ENCODE peak calls at places on chromosomes 3 and 15, in five cellular contexts. D, N, U, S and R are unnamed samples.

GRCh38 chr3:139296141-139296718 is 47.6 kb upstream of the MRPS22 start:
- DNase-seq in D (no peak), N (no peak), U (no peak), S (no peak), R (no peak)

GRCh38 chr15:89728254-89728653 is 22.8 kb downstream of the MESP1 start:
- DNase-seq in D (no peak), N (peak), U (no peak), S (peak), R (no peak)

GRCh38 chr15:57708047-57708446 is 1.5 kb downstream of the POLR2M start:
- DNase-seq in D (no peak), N (peak), U (no peak), S (no peak), R (peak)

GRCh38 chr15:62809106-62809967 is 233.2 kb upstream of the TPM1 start:
- DNase-seq in D (no peak), N (peak), U (no peak), S (peak), R (peak)

GRCh38 chr3:4849136-4849535 is 130.1 kb upstream of the BHLHE40 start:
- DNase-seq in D (no peak), N (no peak), U (no peak), S (no peak), R (no peak)

GRCh38 chr3:129587061-129587460 is 19.4 kb downstream of the PLXND1 start:
- DNase-seq in D (peak), N (peak), U (no peak), S (no peak), R (no peak)

GRCh38 chr3:11717768-11718581 is 74.3 kb upstream of the VGLL4 start:
- DNase-seq in D (no peak), N (peak), U (no peak), S (peak), R (peak)

GRCh38 chr3:104909188-104909587 is 457.5 kb upstream of the ALCAM start:
- DNase-seq in D (no peak), N (peak), U (no peak), S (peak), R (peak)

GRCh38 chr15:101176625-101177024 is 75.2 kb downstream of the CHSY1 start:
- DNase-seq in D (no peak), N (peak), U (no peak), S (peak), R (peak)

GRCh38 chr15:100726070-100726420 is 123.7 kb downstream of the ASB7 start:
- DNase-seq in D (no peak), N (no peak), U (no peak), S (no peak), R (no peak)

GRCh38 chr3:129549006-129549800 is 6.2 kb downstream of the H1-8 start:
- DNase-seq in D (peak), N (peak), U (no peak), S (no peak), R (peak)

GRCh38 chr3:69739204-69740102 is at the start of gene MITF:
- DNase-seq in D (peak), N (peak), U (peak), S (peak), R (peak)

GRCh38 chr3:116815831-116816588 is 106.4 kb downstream of the TUSC7 start:
- DNase-seq in D (no peak), N (no peak), U (no peak), S (peak), R (no peak)

GRCh38 chr15:29924750-29925149 is 102.5 kb upstream of the TJP1 start:
- DNase-seq in D (no peak), N (peak), U (no peak), S (peak), R (no peak)

GRCh38 chr3:102444101-102444500 is 9.3 kb downstream of the ZPLD1 start:
- DNase-seq in D (no peak), N (peak), U (no peak), S (peak), R (no peak)

DNA sequence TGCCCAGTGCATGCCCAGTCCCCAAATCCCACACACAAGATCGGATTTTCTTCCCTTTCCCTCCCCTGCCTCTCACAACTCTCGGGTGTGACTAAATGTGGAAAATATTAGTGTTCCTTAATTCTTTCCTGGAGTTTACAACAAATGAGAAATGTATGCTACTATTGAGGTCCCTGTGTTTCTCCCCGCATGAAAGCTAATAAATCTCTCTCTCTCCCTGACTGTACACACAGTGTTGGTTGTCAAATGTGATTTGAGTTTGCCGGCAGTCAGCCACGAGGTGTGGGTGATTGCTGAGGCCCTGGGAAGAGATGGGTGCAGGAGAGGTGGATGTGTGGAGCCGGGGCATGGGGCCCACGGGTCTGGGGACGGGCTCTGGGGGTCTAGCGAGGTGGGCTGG is 161.4 kb upstream of the IQSEC1 start:
- DNase-seq in D (no peak), N (no peak), U (no peak), S (no peak), R (no peak)
- TF ChIP-seq CTCF in D (no peak), N (no peak), U (no peak), S (no peak), R (no peak)

GRCh38 chr15:43942157-43942556 is 115.4 kb downstream of the WDR76 start:
- DNase-seq in D (no peak), N (no peak), U (no peak), S (no peak), R (no peak)

GRCh38 chr15:43941555-43941954 is 114.8 kb downstream of the WDR76 start:
- DNase-seq in D (no peak), N (no peak), U (no peak), S (no peak), R (no peak)

GRCh38 chr15:43943511-43943910 is 116.7 kb downstream of the WDR76 start:
- DNase-seq in D (no peak), N (no peak), U (no peak), S (peak), R (no peak)

GRCh38 chr15:43941071-43941470 is 114.3 kb downstream of the WDR76 start:
- DNase-seq in D (no peak), N (no peak), U (no peak), S (no peak), R (no peak)

GRCh38 chr15:43939070-43939469 is 112.3 kb downstream of the WDR76 start:
- DNase-seq in D (no peak), N (peak), U (peak), S (peak), R (peak)
- TF ChIP-seq CTCF in D (no peak), N (peak), U (peak), S (peak), R (peak)

DNA sequence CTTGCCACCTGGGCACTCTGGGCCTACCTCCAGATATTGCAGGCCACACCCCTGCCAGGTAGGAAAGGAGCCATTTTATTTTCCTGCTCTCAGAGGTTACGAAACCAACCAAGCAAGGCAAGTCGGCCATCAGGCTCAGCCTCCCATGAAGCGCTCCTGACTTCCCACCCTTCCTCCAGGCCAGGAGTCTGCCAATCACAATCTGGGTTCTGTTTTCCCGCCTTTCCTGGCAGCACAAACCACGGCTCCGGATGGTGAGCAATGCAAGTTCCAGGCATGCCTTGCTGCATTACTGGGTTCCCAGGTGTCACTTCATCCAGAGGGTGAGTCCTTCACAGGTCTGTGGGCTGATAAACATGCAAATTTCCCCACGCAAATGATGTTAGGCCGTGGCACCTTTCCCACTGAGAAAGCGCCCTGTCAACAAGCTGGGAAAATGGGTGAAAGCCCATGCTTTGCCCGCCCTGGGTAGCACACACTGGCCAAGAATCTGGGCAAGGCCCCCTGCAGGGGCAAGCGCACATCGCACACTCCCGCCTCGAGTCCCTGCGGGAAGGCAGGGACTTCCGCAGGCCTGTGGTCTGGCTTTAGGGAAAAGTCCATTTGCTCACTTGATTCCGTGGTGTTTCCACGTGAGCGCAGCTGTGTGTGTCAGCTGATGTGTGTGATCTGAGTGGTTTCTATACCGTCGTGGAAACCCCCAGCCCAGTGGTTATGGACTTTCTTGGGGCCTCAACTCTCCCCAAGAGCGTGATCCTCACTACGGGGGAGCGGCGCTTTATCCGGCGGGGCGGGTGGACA is 61.6 kb upstream of the RYK start:
- DNase-seq in D (peak), N (peak), U (peak), S (peak), R (peak)
- TF ChIP-seq CTCF in D (peak), N (peak), U (peak), S (peak), R (peak)

GRCh38 chr3:194718069-194718468 is 32.4 kb downstream of the FAM43A start:
- DNase-seq in D (no peak), N (no peak), U (no peak), S (no peak), R (no peak)
- TF ChIP-seq CTCF in D (no peak), N (no peak), U (no peak), S (no peak), R (no peak)

DNA sequence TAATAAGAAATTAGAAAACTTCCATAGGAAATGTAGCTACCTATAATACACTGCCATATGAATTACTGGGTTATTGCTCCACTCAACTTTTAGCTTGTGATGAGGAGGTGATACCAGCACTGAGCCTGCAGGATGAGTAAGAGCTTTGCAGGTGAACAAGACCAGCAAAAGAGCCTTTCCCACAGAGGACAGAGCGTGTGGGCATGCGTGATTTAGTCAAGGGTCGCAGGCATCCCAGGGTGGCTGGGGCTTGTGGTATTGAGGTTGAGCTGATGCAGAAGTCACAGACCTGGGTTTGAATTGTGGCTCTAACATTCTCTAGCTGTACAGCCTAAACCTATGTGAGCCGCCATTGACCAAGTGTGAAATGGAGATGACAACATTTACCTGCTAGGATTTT is 5.6 kb downstream of the NRROS start:
- DNase-seq in D (no peak), N (no peak), U (peak), S (no peak), R (no peak)
- TF ChIP-seq CTCF in D (no peak), N (no peak), U (no peak), S (no peak), R (no peak)

GRCh38 chr15:65337436-65338070 is 33.1 kb downstream of the RNU5B-1 start:
- DNase-seq in D (no peak), N (no peak), U (no peak), S (no peak), R (no peak)

GRCh38 chr15:65334586-65335231 is 30.2 kb downstream of the RNU5B-1 start:
- DNase-seq in D (no peak), N (peak), U (no peak), S (no peak), R (no peak)

GRCh38 chr15:65335278-65336055 is 31.0 kb downstream of the RNU5B-1 start:
- DNase-seq in D (no peak), N (no peak), U (no peak), S (no peak), R (no peak)

GRCh38 chr15:65336767-65337435 is 32.4 kb downstream of the RNU5B-1 start:
- DNase-seq in D (no peak), N (no peak), U (no peak), S (no peak), R (no peak)

DNA sequence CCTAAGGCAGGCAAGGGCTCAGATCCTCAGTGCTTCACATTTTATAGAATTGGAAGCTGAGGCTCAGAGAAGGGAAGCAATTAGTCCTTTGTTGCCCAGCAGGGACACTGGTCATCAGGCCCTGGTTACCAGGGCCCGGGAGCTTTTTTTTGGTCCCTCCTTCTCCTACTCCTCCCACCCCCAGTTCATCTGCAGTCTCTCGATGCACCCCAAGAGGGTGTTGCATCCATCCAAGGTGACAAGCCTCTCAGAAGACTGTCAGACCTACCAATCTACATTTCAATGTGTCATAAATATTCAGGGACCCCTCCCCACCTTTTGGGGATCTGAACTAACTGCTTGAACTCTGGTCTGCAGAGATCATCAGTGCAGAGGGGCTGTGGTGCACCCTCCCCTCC is 31.9 kb downstream of the RNU5B-1 start:
- DNase-seq in D (no peak), N (no peak), U (no peak), S (no peak), R (no peak)
- TF ChIP-seq CTCF in D (no peak), N (no peak), U (no peak), S (no peak), R (no peak)